ENCODE peak calls at places on chromosomes 4 and X, in six cellular contexts. H, Q, Y, E, L and O are unnamed samples.

GRCh38 chrX:65677954-65678469 is 10.6 kb downstream of the MSN start:
- DNase-seq in H (no peak), Q (peak), Y (no peak), E (no peak), L (no peak), O (no peak)

GRCh38 chrX:150879855-150880807 is 18.3 kb downstream of the CD99L2 start:
- DNase-seq in H (no peak), Q (no peak), Y (peak), E (no peak), L (no peak), O (no peak)

GRCh38 chrX:147498796-147499195 is 412.9 kb upstream of the FMR1 start:
- DNase-seq in H (no peak), Q (no peak), Y (no peak), E (no peak), L (no peak), O (peak)

GRCh38 chr4:184384810-184385557 is 89.4 kb downstream of the IRF2 start:
- DNase-seq in H (no peak), Q (no peak), Y (no peak), E (no peak), L (no peak), O (no peak)

GRCh38 chrX:119266364-119266995 is 30.4 kb downstream of the PGRMC1 start:
- DNase-seq in H (peak), Q (peak), Y (no peak), E (peak), L (no peak), O (no peak)

GRCh38 chrX:103099706-103100105 is 6.8 kb upstream of the NXF3 start:
- DNase-seq in H (no peak), Q (no peak), Y (no peak), E (no peak), L (no peak), O (no peak)

GRCh38 chr4:47374477-47374876 is 89.0 kb downstream of the COMMD8 start:
- DNase-seq in H (no peak), Q (no peak), Y (no peak), E (no peak), L (no peak), O (no peak)

GRCh38 chr4:78556655-78557054 is 5.1 kb downstream of the ANXA3 start:
- DNase-seq in H (no peak), Q (peak), Y (no peak), E (no peak), L (no peak), O (no peak)

GRCh38 chrX:39307488-39307887 is 506.2 kb downstream of the MID1IP1 start:
- DNase-seq in H (no peak), Q (no peak), Y (no peak), E (no peak), L (no peak), O (no peak)

GRCh38 chr4:70754470-70754869 is 32.7 kb downstream of the RUFY3 start:
- DNase-seq in H (no peak), Q (no peak), Y (no peak), E (no peak), L (no peak), O (no peak)

GRCh38 chr4:173508386-173509002 is 21.5 kb downstream of the HAND2 start:
- DNase-seq in H (no peak), Q (no peak), Y (no peak), E (no peak), L (no peak), O (no peak)

GRCh38 chr4:101114936-101115372 is 232.4 kb downstream of the PPP3CA start:
- DNase-seq in H (no peak), Q (peak), Y (no peak), E (peak), L (peak), O (peak)

GRCh38 chr4:7335363-7336066 is 99.2 kb downstream of the PSAPL1 start:
- DNase-seq in H (peak), Q (peak), Y (peak), E (peak), L (peak), O (peak)

GRCh38 chr4:37427193-37427592 is 182.7 kb downstream of the NWD2 start:
- DNase-seq in H (no peak), Q (no peak), Y (no peak), E (no peak), L (no peak), O (no peak)

GRCh38 chr4:17276821-17277220 is 235.1 kb downstream of the QDPR start:
- DNase-seq in H (no peak), Q (no peak), Y (no peak), E (no peak), L (no peak), O (no peak)

GRCh38 chr4:87117051-87117729 is 103.2 kb downstream of the KLHL8 start:
- DNase-seq in H (no peak), Q (no peak), Y (no peak), E (peak), L (no peak), O (no peak)

DNA sequence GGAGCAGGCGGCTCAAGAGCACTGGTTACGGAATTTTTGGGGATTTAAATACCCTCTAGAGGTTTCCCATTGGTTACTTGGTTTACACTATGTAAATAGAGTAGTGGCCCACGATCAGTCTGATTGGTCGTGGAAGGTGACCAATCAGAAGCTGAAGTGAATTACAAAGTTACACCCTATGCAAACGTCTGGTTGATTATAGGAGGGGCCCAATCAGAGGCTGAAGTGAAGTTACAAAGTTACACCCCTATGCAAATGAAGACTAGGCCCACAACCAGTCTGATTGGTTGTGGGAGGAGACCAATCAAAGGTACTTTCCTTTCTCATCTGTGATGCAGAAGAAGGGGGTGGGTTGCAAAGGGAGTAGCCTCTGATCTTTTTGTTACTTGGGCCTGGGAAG is 45.1 kb upstream of the HSD17B10 start:
- DNase-seq in H (peak), Q (no peak), Y (no peak), E (no peak), L (no peak), O (peak)
- H3K4me3 ChIP-seq in H (no peak), Q (no peak), Y (no peak), E (no peak), L (no peak), O (no peak)

GRCh38 chrX:52995135-52995973 is 37.0 kb upstream of the FAM156A start:
- DNase-seq in H (peak), Q (peak), Y (peak), E (peak), L (peak), O (peak)
- TF ChIP-seq YY1 in H (no peak), Q (no peak), Y (peak), E (no peak), L (no peak), O (no peak)

GRCh38 chr4:153257966-153258365 is 53.7 kb downstream of the TRIM2 start:
- DNase-seq in H (no peak), Q (no peak), Y (no peak), E (no peak), L (no peak), O (no peak)
- TF ChIP-seq ZNF274 in H (no peak), Q (no peak), Y (no peak), E (no peak), L (no peak), O (no peak)

GRCh38 chrX:44954562-44954961 is 81.6 kb downstream of the KDM6A start:
- DNase-seq in H (no peak), Q (no peak), Y (no peak), E (no peak), L (no peak), O (no peak)
- H3K4me3 ChIP-seq in H (no peak), Q (no peak), Y (no peak), E (no peak), L (no peak), O (peak)

GRCh38 chr4:181802207-181802606 is 441.0 kb upstream of the TENM3 start:
- DNase-seq in H (no peak), Q (no peak), Y (no peak), E (no peak), L (no peak), O (no peak)
- TF ChIP-seq YY1 in H (no peak), Q (no peak), Y (no peak), E (no peak), L (no peak), O (no peak)

GRCh38 chr4:11632488-11632887 is 203.8 kb upstream of the HS3ST1 start:
- DNase-seq in H (no peak), Q (peak), Y (no peak), E (no peak), L (no peak), O (no peak)
- TF ChIP-seq ZNF274 in H (no peak), Q (no peak), Y (no peak), E (no peak), L (no peak), O (no peak)

GRCh38 chr4:157075811-157076577 is at the start of gene GLRB:
- DNase-seq in H (no peak), Q (no peak), Y (no peak), E (no peak), L (no peak), O (no peak)

GRCh38 chr4:157079441-157079840 is 3.5 kb downstream of the GLRB start:
- DNase-seq in H (no peak), Q (no peak), Y (no peak), E (no peak), L (no peak), O (no peak)

GRCh38 chr4:157072002-157072401 is 3.9 kb upstream of the GLRB start:
- DNase-seq in H (no peak), Q (no peak), Y (no peak), E (no peak), L (no peak), O (no peak)

GRCh38 chr4:157076578-157076947 is 613 bp downstream of the GLRB start:
- DNase-seq in H (no peak), Q (no peak), Y (no peak), E (no peak), L (no peak), O (no peak)

GRCh38 chr4:157075401-157075800 is 549 bp upstream of the GLRB start:
- DNase-seq in H (no peak), Q (no peak), Y (no peak), E (no peak), L (no peak), O (no peak)
- H3K4me3 ChIP-seq in H (no peak), Q (no peak), Y (no peak), E (peak), L (peak), O (peak)